ENCODE peak calls at places on chromosomes 3 and 15, in nine cellular contexts. A, E, N, L, B, Q, Z, C and D are unnamed samples. For H3K36me3, the result is how much of the 10 kb centered on the place peaks cover.

GRCh38 chr3:45599424-45599886 is 4.9 kb downstream of the LIMD1 start:
- DNase-seq in A (peak), E (no peak), N (no peak), L (no peak), B (no peak), Q (no peak), Z (no peak), C (peak), D (no peak)

GRCh38 chr15:40310001-40310959 is 2.5 kb upstream of the PLCB2 start:
- DNase-seq in A (peak), E (peak), N (peak), L (no peak), B (no peak), Q (peak), Z (peak), C (peak), D (peak)

GRCh38 chr15:65558336-65558735 is 28.1 kb downstream of the HACD3 start:
- DNase-seq in A (no peak), E (no peak), N (peak), L (no peak), B (peak), Q (peak), Z (no peak), C (no peak), D (no peak)

GRCh38 chr3:24741506-24741905 is 246.9 kb upstream of the THRB start:
- DNase-seq in A (no peak), E (no peak), N (no peak), L (no peak), B (peak), Q (no peak), Z (no peak), C (no peak), D (no peak)

GRCh38 chr3:151226088-151226563 is 23.1 kb upstream of the GPR171 start:
- DNase-seq in A (no peak), E (no peak), N (peak), L (no peak), B (peak), Q (no peak), Z (no peak), C (no peak), D (no peak)

GRCh38 chr3:88410259-88410658 is 260.5 kb downstream of the C3orf38 start:
- DNase-seq in A (no peak), E (no peak), N (no peak), L (no peak), B (peak), Q (no peak), Z (no peak), C (no peak), D (no peak)

GRCh38 chr3:10515396-10515795 is 10.0 kb upstream of the ATP2B2 start:
- DNase-seq in A (no peak), E (no peak), N (no peak), L (no peak), B (no peak), Q (no peak), Z (no peak), C (peak), D (no peak)

GRCh38 chr3:30548605-30549004 is 57.8 kb upstream of the TGFBR2 start:
- DNase-seq in A (no peak), E (no peak), N (peak), L (no peak), B (no peak), Q (no peak), Z (peak), C (no peak), D (no peak)

GRCh38 chr3:188788621-188789081 is 383.1 kb upstream of the TPRG1 start:
- DNase-seq in A (no peak), E (no peak), N (peak), L (no peak), B (peak), Q (no peak), Z (no peak), C (no peak), D (no peak)

GRCh38 chr3:186044973-186045372 is 63.9 kb downstream of the ETV5 start:
- DNase-seq in A (no peak), E (no peak), N (no peak), L (no peak), B (peak), Q (no peak), Z (peak), C (no peak), D (no peak)

GRCh38 chr15:89964555-89964954 is 36.6 kb upstream of the ZNF710 start:
- DNase-seq in A (no peak), E (no peak), N (no peak), L (no peak), B (no peak), Q (peak), Z (no peak), C (no peak), D (no peak)

GRCh38 chr3:111128884-111129283 is 57.3 kb downstream of the NECTIN3 start:
- DNase-seq in A (no peak), E (no peak), N (peak), L (no peak), B (peak), Q (no peak), Z (no peak), C (no peak), D (no peak)

GRCh38 chr3:105354429-105354828 is 12.3 kb upstream of the ALCAM start:
- DNase-seq in A (no peak), E (no peak), N (peak), L (no peak), B (peak), Q (no peak), Z (no peak), C (no peak), D (no peak)

GRCh38 chr3:48594431-48595049 is 589 bp downstream of the COL7A1 start:
- DNase-seq in A (no peak), E (no peak), N (peak), L (no peak), B (peak), Q (no peak), Z (peak), C (no peak), D (no peak)

GRCh38 chr3:129336093-129336706 is 57.5 kb downstream of the HMCES start:
- DNase-seq in A (no peak), E (no peak), N (no peak), L (no peak), B (no peak), Q (no peak), Z (no peak), C (no peak), D (no peak)

GRCh38 chr15:68300115-68300940 is 22.8 kb downstream of the FEM1B start:
- DNase-seq in A (peak), E (no peak), N (peak), L (no peak), B (no peak), Q (no peak), Z (no peak), C (no peak), D (no peak)

GRCh38 chr3:39990532-39990931 is 181.1 kb downstream of the MYRIP start:
- DNase-seq in A (peak), E (peak), N (peak), L (no peak), B (peak), Q (no peak), Z (peak), C (no peak), D (peak)

GRCh38 chr3:31821118-31821517 is 159.9 kb downstream of the OSBPL10 start:
- DNase-seq in A (no peak), E (no peak), N (no peak), L (no peak), B (no peak), Q (no peak), Z (no peak), C (no peak), D (no peak)

GRCh38 chr15:64046347-64047153 is at the start of gene DAPK2:
- DNase-seq in A (peak), E (peak), N (peak), L (no peak), B (peak), Q (peak), Z (peak), C (peak), D (peak)

GRCh38 chr3:46386206-46386605 is 15.5 kb downstream of the CCR5 start:
- DNase-seq in A (no peak), E (peak), N (peak), L (no peak), B (peak), Q (no peak), Z (peak), C (no peak), D (no peak)

DNA sequence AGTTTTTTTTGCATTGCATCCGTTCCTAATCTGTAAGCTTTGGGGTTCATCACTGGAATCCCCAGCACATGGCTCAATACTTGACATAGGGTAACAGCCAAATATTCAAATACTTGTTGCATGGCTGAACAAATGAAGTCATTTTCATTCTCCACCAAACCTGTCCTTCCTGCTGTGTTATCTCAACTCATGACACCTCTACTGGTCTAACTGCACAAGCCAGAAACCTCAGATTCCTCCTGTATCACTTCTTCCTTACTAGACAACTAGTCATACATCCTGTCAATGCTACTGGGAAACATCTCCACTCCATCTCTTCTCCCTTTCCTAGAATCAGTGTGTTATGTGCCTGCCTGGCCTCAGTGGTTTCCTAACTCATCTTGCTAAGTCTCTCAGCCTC is 43.4 kb downstream of the ST3GAL6 start:
- DNase-seq in A (no peak), E (no peak), N (no peak), L (no peak), B (peak), Q (no peak), Z (no peak), C (no peak), D (no peak)
- H3K27ac ChIP-seq in A (no peak), E (no peak), N (peak), L (no peak), B (no peak), Q (no peak), Z (no peak), C (no peak), D (no peak)

GRCh38 chr3:50354186-50354764 is 3.6 kb downstream of the CYB561D2 start:
- DNase-seq in A (no peak), E (no peak), N (no peak), L (no peak), B (no peak), Q (no peak), Z (no peak), C (no peak), D (no peak)
- H3K36me3 ChIP-seq in A (under half), E (under half), N (under half), L (under half), B (under half), Q (under half), Z (under half), C (under half), D (half or more)

GRCh38 chr3:196499061-196499460 is 4.5 kb downstream of the RNF168 start:
- DNase-seq in A (no peak), E (no peak), N (peak), L (no peak), B (peak), Q (no peak), Z (peak), C (no peak), D (no peak)

GRCh38 chr3:196504556-196504955 is 988 bp upstream of the RNF168 start:
- DNase-seq in A (no peak), E (no peak), N (no peak), L (no peak), B (no peak), Q (no peak), Z (no peak), C (no peak), D (no peak)

GRCh38 chr3:196502775-196503181 is 790 bp downstream of the RNF168 start:
- DNase-seq in A (peak), E (no peak), N (peak), L (no peak), B (peak), Q (peak), Z (peak), C (peak), D (peak)

GRCh38 chr3:196499807-196500524 is 3.6 kb downstream of the RNF168 start:
- DNase-seq in A (no peak), E (no peak), N (peak), L (no peak), B (peak), Q (no peak), Z (peak), C (no peak), D (no peak)

GRCh38 chr3:196501316-196502064 is 2.1 kb downstream of the RNF168 start:
- DNase-seq in A (peak), E (no peak), N (peak), L (no peak), B (peak), Q (no peak), Z (peak), C (no peak), D (no peak)
- H3K27ac ChIP-seq in A (peak), E (peak), N (peak), L (peak), B (peak), Q (no peak), Z (peak), C (peak), D (peak)

GRCh38 chr3:50574280-50574831 is 5.0 kb downstream of the HEMK1 start:
- DNase-seq in A (no peak), E (no peak), N (no peak), L (no peak), B (no peak), Q (no peak), Z (peak), C (no peak), D (no peak)
- H3K36me3 ChIP-seq in A (under half), E (under half), N (under half), L (under half), B (under half), Q (under half), Z (under half), C (under half), D (under half)

DNA sequence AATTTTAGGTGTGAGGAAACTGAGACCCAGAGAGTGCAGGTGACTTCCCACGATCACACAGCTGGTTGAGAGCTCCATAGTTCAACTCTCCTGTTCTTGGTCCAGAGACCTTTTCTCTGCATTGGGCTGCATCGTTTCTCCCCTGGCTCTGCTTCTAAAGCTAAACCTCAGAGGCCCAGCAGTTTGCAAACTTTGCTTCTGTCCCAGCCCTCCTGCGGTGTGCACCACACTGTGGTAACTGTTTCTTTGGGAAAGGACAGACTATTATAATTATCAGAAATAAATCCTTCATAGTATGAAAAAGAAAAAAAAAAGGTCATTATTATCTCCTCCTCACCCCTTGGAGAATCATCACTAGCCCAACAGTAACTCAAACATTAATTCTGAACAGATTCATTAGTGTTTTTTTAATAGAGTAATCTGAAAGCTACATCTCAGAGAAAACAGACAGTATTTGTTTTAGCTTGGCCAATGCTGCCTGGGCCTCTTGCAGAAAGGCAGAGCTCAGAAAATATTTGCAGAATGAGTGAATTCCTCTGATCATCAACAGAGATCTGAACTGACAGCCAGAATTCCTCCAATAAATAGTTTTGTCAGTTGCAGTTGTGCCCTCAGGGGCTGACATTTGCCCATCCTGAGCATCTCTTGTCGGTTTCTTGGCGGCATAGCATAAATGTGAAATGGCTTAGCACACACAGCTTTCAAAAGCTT is 52.9 kb downstream of the BFSP2 start:
- DNase-seq in A (no peak), E (no peak), N (peak), L (no peak), B (no peak), Q (no peak), Z (no peak), C (no peak), D (no peak)
- H3K27ac ChIP-seq in A (no peak), E (no peak), N (no peak), L (no peak), B (no peak), Q (no peak), Z (no peak), C (no peak), D (no peak)